ENCODE peak calls at places on chromosomes 16 and 17, in six cellular contexts. One of them, this sample, is unnamed. For H3F3A, the result is how much of the 10 kb centered on the place peaks cover.

GRCh38 chr17:148757-149156 is 11.4 kb downstream of the SCGB1C2 start:
- DNase-seq in neural progenitor cell: no peak
- DNase-seq in MM.1S: no peak
- DNase-seq in GM23248: no peak
- DNase-seq in PC-3: no peak
- DNase-seq in GM23338: no peak
- DNase-seq in this sample: no peak

GRCh38 chr17:43714338-43715149 is 44.0 kb downstream of the SOST start:
- DNase-seq in GM23248: peak
- DNase-seq in neural progenitor cell: no peak
- DNase-seq in GM23338: no peak
- DNase-seq in PC-3: peak
- DNase-seq in MM.1S: no peak
- DNase-seq in this sample: no peak

GRCh38 chr16:88936008-88936912 is 40.7 kb downstream of the CBFA2T3 start:
- DNase-seq in neural progenitor cell: no peak
- DNase-seq in GM23338: no peak
- DNase-seq in MM.1S: no peak
- DNase-seq in PC-3: peak
- DNase-seq in GM23248: peak
- DNase-seq in this sample: peak

GRCh38 chr16:56825821-56826220 is 39.2 kb upstream of the SLC12A3 start:
- DNase-seq in PC-3: no peak
- DNase-seq in neural progenitor cell: no peak
- DNase-seq in MM.1S: no peak
- DNase-seq in GM23338: no peak
- DNase-seq in GM23248: peak
- DNase-seq in this sample: no peak

GRCh38 chr17:8071496-8071895 is 16.0 kb downstream of the ALOX12B start:
- DNase-seq in MM.1S: no peak
- DNase-seq in PC-3: no peak
- DNase-seq in GM23338: no peak
- DNase-seq in neural progenitor cell: no peak
- DNase-seq in GM23248: no peak
- DNase-seq in this sample: no peak

GRCh38 chr17:22469101-22469880 is 777.0 kb downstream of the KCNJ18 start:
- DNase-seq in GM23248: no peak
- DNase-seq in neural progenitor cell: no peak
- DNase-seq in PC-3: no peak
- DNase-seq in MM.1S: no peak
- DNase-seq in GM23338: no peak
- DNase-seq in this sample: no peak

GRCh38 chr17:38572665-38573365 is 32.9 kb downstream of the SRCIN1 start:
- DNase-seq in PC-3: peak
- DNase-seq in GM23338: peak
- DNase-seq in GM23248: peak
- DNase-seq in neural progenitor cell: peak
- DNase-seq in MM.1S: peak
- DNase-seq in this sample: peak

GRCh38 chr17:68580236-68580903 is 20.8 kb downstream of the FAM20A start:
- DNase-seq in MM.1S: no peak
- DNase-seq in neural progenitor cell: no peak
- DNase-seq in GM23338: no peak
- DNase-seq in GM23248: peak
- DNase-seq in PC-3: no peak
- DNase-seq in this sample: no peak

GRCh38 chr16:28181557-28181914 is 30.2 kb downstream of the XPO6 start:
- DNase-seq in GM23338: no peak
- DNase-seq in GM23248: peak
- DNase-seq in neural progenitor cell: no peak
- DNase-seq in PC-3: peak
- DNase-seq in MM.1S: no peak
- DNase-seq in this sample: peak

GRCh38 chr17:44628234-44629188 is 27.8 kb upstream of the MEIOC start:
- DNase-seq in GM23338: peak
- DNase-seq in neural progenitor cell: peak
- DNase-seq in MM.1S: no peak
- DNase-seq in GM23248: no peak
- DNase-seq in PC-3: no peak
- DNase-seq in this sample: no peak

GRCh38 chr17:49996495-49997255 is 1.7 kb upstream of the DLX3 start:
- DNase-seq in GM23248: peak
- DNase-seq in MM.1S: peak
- DNase-seq in neural progenitor cell: peak
- DNase-seq in GM23338: peak
- DNase-seq in PC-3: peak
- DNase-seq in this sample: peak
- TF ChIP-seq EZH2 in GM23248: no peak
- TF ChIP-seq EZH2 in MM.1S: no peak
- TF ChIP-seq EZH2 in neural progenitor cell: peak
- TF ChIP-seq EZH2 in GM23338: peak
- TF ChIP-seq EZH2 in PC-3: no peak
- TF ChIP-seq EZH2 in this sample: no peak

GRCh38 chr17:30897311-30897710 is 8.7 kb downstream of the TEFM start:
- DNase-seq in neural progenitor cell: no peak
- DNase-seq in GM23248: no peak
- DNase-seq in PC-3: no peak
- DNase-seq in MM.1S: no peak
- DNase-seq in GM23338: no peak
- DNase-seq in this sample: no peak
- H3F3A ChIP-seq in neural progenitor cell: under half
- H3F3A ChIP-seq in GM23248: under half
- H3F3A ChIP-seq in PC-3: under half
- H3F3A ChIP-seq in MM.1S: under half
- H3F3A ChIP-seq in GM23338: under half
- H3F3A ChIP-seq in this sample: under half

GRCh38 chr16:86579268-86580062 is 1.1 kb downstream of the FOXL1 start:
- DNase-seq in PC-3: no peak
- DNase-seq in neural progenitor cell: peak
- DNase-seq in GM23338: peak
- DNase-seq in MM.1S: no peak
- DNase-seq in GM23248: peak
- DNase-seq in this sample: no peak

GRCh38 chr16:86581458-86581857 is 3.1 kb downstream of the FOXL1 start:
- DNase-seq in GM23248: peak
- DNase-seq in PC-3: no peak
- DNase-seq in GM23338: no peak
- DNase-seq in MM.1S: no peak
- DNase-seq in neural progenitor cell: no peak
- DNase-seq in this sample: no peak

GRCh38 chr16:86580798-86581185 is 2.4 kb downstream of the FOXL1 start:
- DNase-seq in MM.1S: no peak
- DNase-seq in PC-3: no peak
- DNase-seq in GM23248: no peak
- DNase-seq in GM23338: no peak
- DNase-seq in neural progenitor cell: no peak
- DNase-seq in this sample: no peak

GRCh38 chr16:86578499-86579267 is at the start of gene FOXL1:
- DNase-seq in PC-3: no peak
- DNase-seq in GM23338: peak
- DNase-seq in neural progenitor cell: peak
- DNase-seq in GM23248: peak
- DNase-seq in MM.1S: no peak
- DNase-seq in this sample: no peak

DNA sequence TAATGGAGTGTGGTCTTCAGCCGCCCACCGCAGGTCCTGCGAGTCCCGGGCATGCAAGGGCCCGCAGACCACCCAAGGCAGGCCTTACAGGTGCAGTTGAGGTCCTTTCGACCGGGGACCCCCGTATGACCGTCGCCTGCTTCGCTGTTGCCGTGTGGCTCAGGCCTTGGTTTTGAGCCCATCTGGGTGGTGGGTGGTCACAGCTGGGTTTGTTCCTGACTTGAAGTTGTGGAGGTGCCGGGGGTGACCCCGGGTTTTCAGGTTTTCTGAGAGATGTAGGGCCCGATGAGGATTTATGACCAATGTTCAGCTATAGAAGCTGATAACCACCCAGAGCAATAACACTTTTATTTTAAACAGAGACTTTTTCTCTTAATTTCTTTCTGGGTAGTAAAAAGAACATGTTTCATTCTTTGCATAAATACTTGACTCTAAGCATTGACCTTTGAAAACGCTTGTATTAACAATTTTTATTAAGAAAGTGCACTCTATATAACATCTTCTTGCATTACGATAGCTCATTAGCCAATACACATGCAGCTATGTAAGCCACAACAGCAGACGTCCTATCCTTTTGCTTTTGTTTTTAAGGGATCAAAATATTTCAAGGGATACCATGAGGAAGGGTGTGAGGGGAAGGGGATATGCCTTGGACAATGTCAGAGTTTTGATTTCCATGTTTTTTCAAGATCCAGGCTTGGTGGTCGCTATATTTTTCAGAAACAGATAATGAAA is 1.9 kb downstream of the FOXL1 start:
- DNase-seq in GM23338: no peak
- DNase-seq in GM23248: peak
- DNase-seq in MM.1S: no peak
- DNase-seq in PC-3: no peak
- DNase-seq in neural progenitor cell: no peak
- DNase-seq in this sample: no peak
- TF ChIP-seq EZH2 in GM23338: peak
- TF ChIP-seq EZH2 in GM23248: no peak
- TF ChIP-seq EZH2 in MM.1S: no peak
- TF ChIP-seq EZH2 in PC-3: no peak
- TF ChIP-seq EZH2 in neural progenitor cell: no peak
- TF ChIP-seq EZH2 in this sample: no peak

GRCh38 chr17:39761861-39762496 is 24.2 kb downstream of the GRB7 start:
- DNase-seq in MM.1S: no peak
- DNase-seq in neural progenitor cell: no peak
- DNase-seq in GM23338: no peak
- DNase-seq in GM23248: peak
- DNase-seq in PC-3: no peak
- DNase-seq in this sample: no peak
- H3F3A ChIP-seq in MM.1S: under half
- H3F3A ChIP-seq in neural progenitor cell: under half
- H3F3A ChIP-seq in GM23338: under half
- H3F3A ChIP-seq in GM23248: under half
- H3F3A ChIP-seq in PC-3: under half
- H3F3A ChIP-seq in this sample: under half

GRCh38 chr17:48996696-48997102 is 486 bp upstream of the IGF2BP1 start:
- DNase-seq in PC-3: no peak
- DNase-seq in MM.1S: no peak
- DNase-seq in GM23338: no peak
- DNase-seq in neural progenitor cell: no peak
- DNase-seq in GM23248: no peak
- DNase-seq in this sample: no peak

GRCh38 chr17:48993305-48993704 is 3.9 kb upstream of the IGF2BP1 start:
- DNase-seq in PC-3: no peak
- DNase-seq in MM.1S: no peak
- DNase-seq in GM23248: no peak
- DNase-seq in neural progenitor cell: no peak
- DNase-seq in GM23338: no peak
- DNase-seq in this sample: no peak

GRCh38 chr17:48995871-48996695 is 1.1 kb upstream of the IGF2BP1 start:
- DNase-seq in neural progenitor cell: peak
- DNase-seq in PC-3: no peak
- DNase-seq in GM23338: peak
- DNase-seq in GM23248: peak
- DNase-seq in MM.1S: no peak
- DNase-seq in this sample: no peak

GRCh38 chr17:48995332-48995870 is 1.8 kb upstream of the IGF2BP1 start:
- DNase-seq in PC-3: no peak
- DNase-seq in neural progenitor cell: peak
- DNase-seq in GM23338: peak
- DNase-seq in GM23248: peak
- DNase-seq in MM.1S: no peak
- DNase-seq in this sample: no peak

GRCh38 chr17:48994548-48995331 is 2.4 kb upstream of the IGF2BP1 start:
- DNase-seq in MM.1S: no peak
- DNase-seq in PC-3: no peak
- DNase-seq in GM23248: no peak
- DNase-seq in GM23338: no peak
- DNase-seq in neural progenitor cell: no peak
- DNase-seq in this sample: no peak
- TF ChIP-seq EZH2 in MM.1S: no peak
- TF ChIP-seq EZH2 in PC-3: no peak
- TF ChIP-seq EZH2 in GM23248: no peak
- TF ChIP-seq EZH2 in GM23338: no peak
- TF ChIP-seq EZH2 in neural progenitor cell: no peak
- TF ChIP-seq EZH2 in this sample: no peak

This sample was measured in PC-9.